ENCODE peak calls at places on chromosomes 4 and X, in six cellular contexts. A is Calu3; U is activated T-cell treated with anti-CD3 and anti-CD28 coated beads, Interleukin-2, amount 50 U/mL, for 1 hour; B is NCI-H1417; Z is CD8-positive, alpha-beta memory T cell; D is AG04450. I is an unnamed sample.

GRCh38 chr4:7546809-7547367 is 112.2 kb upstream of the PSAPL1 start:
- DNase-seq in A (no peak), U (no peak), B (no peak), Z (no peak), D (peak; percentile 13), I (no peak)

GRCh38 chr4:122854444-122854843 is 27.8 kb downstream of the FGF2 start:
- DNase-seq in A (no peak), U (no peak), B (no peak), Z (no peak), D (no peak), I (no peak)

GRCh38 chrX:107978080-107978479 is 4.1 kb downstream of the TEX13B start:
- DNase-seq in A (no peak), U (no peak), B (no peak), Z (no peak), D (no peak), I (no peak)

GRCh38 chr4:128782875-128783614 is 26.5 kb upstream of the JADE1 start:
- DNase-seq in A (no peak), U (no peak), B (no peak), Z (no peak), D (no peak), I (no peak)

GRCh38 chr4:152394786-152395185 is 141.1 kb downstream of the FBXW7 start:
- DNase-seq in A (no peak), U (no peak), B (no peak), Z (no peak), D (no peak), I (no peak)

GRCh38 chr4:20456416-20456815 is 204.7 kb downstream of the SLIT2 start:
- DNase-seq in A (no peak), U (no peak), B (no peak), Z (no peak), D (no peak), I (no peak)

GRCh38 chr4:80101768-80102116 is 28.7 kb upstream of the ANTXR2 start:
- DNase-seq in A (no peak), U (no peak), B (no peak), Z (no peak), D (no peak), I (no peak)

GRCh38 chr4:67721770-67722597 is 21.0 kb upstream of the UBA6 start:
- DNase-seq in A (peak; percentile 17), U (no peak), B (no peak), Z (no peak), D (no peak), I (no peak)

GRCh38 chr4:147318581-147318980 is 162.3 kb upstream of the EDNRA start:
- DNase-seq in A (no peak), U (no peak), B (no peak), Z (no peak), D (no peak), I (no peak)

GRCh38 chr4:77599378-77599777 is 6.2 kb upstream of the CXCL13 start:
- DNase-seq in A (peak; percentile 51), U (no peak), B (no peak), Z (no peak), D (no peak), I (peak; percentile 17)

GRCh38 chr4:23915459-23916132 is 25.7 kb upstream of the PPARGC1A start:
- DNase-seq in A (no peak), U (no peak), B (no peak), Z (no peak), D (no peak), I (no peak)

GRCh38 chr4:108396900-108397299 is 223.5 kb upstream of the RPL34 start:
- DNase-seq in A (no peak), U (no peak), B (no peak), Z (no peak), D (no peak), I (no peak)

GRCh38 chr4:44725166-44725565 is 1.2 kb downstream of the GNPDA2 start:
- DNase-seq in A (no peak), U (no peak), B (peak; percentile 39), Z (no peak), D (no peak), I (no peak)

GRCh38 chrX:19679787-19680186 is 164.5 kb upstream of the MAP3K15 start:
- DNase-seq in A (peak; percentile 12), U (no peak), B (no peak), Z (no peak), D (no peak), I (no peak)

GRCh38 chrX:46327229-46328081 is 217.8 kb downstream of the ZNF674 start:
- DNase-seq in A (peak; percentile 77), U (no peak), B (no peak), Z (no peak), D (no peak), I (peak; percentile 55)

GRCh38 chrX:130552444-130553073 is 150.8 kb downstream of the RBMX2 start:
- DNase-seq in A (no peak), U (no peak), B (no peak), Z (no peak), D (no peak), I (no peak)

GRCh38 chr4:71558248-71558647 is 219.4 kb downstream of the SLC4A4 start:
- DNase-seq in A (no peak), U (no peak), B (no peak), Z (no peak), D (no peak), I (no peak)

GRCh38 chr4:156799121-156799589 is 172.4 kb downstream of the PDGFC start:
- DNase-seq in A (no peak), U (no peak), B (no peak), Z (no peak), D (no peak), I (no peak)

I was measured in mucosa of gallbladder.